ENCODE peak calls at places on chromosomes 13 and 19, in five cellular contexts. L is OCI-LY7, E is IMR-90, T is cardiac fibroblast, G is K562. V is an unnamed sample.

GRCh38 chr13:104111031-104111430 is 1044.8 kb upstream of the SLC10A2 start:
- DNase-seq in L (no peak), E (peak), T (peak), G (no peak), V (peak)

GRCh38 chr19:511101-511841 is 4.0 kb downstream of the TPGS1 start:
- DNase-seq in L (peak), E (peak), T (peak), G (no peak), V (no peak)

GRCh38 chr13:48804836-48805601 is 151.3 kb downstream of the CYSLTR2 start:
- DNase-seq in L (no peak), E (no peak), T (no peak), G (no peak), V (no peak)

GRCh38 chr13:95485045-95485517 is 67.4 kb upstream of the CLDN10 start:
- DNase-seq in L (no peak), E (peak), T (peak), G (peak), V (peak)

GRCh38 chr19:42555801-42556200 is 27.5 kb upstream of the CEACAM1 start:
- DNase-seq in L (no peak), E (no peak), T (no peak), G (no peak), V (no peak)

GRCh38 chr13:28097503-28097902 is 2.9 kb downstream of the FLT3 start:
- DNase-seq in L (no peak), E (no peak), T (no peak), G (no peak), V (no peak)

GRCh38 chr13:99500839-99501134 is 485 bp upstream of the TM9SF2 start:
- DNase-seq in L (no peak), E (no peak), T (no peak), G (no peak), V (no peak)

GRCh38 chr13:100899720-100900316 is 225.2 kb upstream of the TMTC4 start:
- DNase-seq in L (no peak), E (no peak), T (no peak), G (no peak), V (no peak)

GRCh38 chr19:41586064-41586463 is 10.1 kb downstream of the CEACAM21 start:
- DNase-seq in L (no peak), E (no peak), T (no peak), G (no peak), V (no peak)

GRCh38 chr19:36997152-36997842 is 80.9 kb upstream of the ZNF420 start:
- DNase-seq in L (no peak), E (no peak), T (no peak), G (no peak), V (no peak)

GRCh38 chr13:88622362-88622973 is 951.3 kb downstream of the SLITRK5 start:
- DNase-seq in L (no peak), E (no peak), T (no peak), G (no peak), V (no peak)

GRCh38 chr19:9913237-9914000 is 22.9 kb downstream of the OLFM2 start:
- DNase-seq in L (no peak), E (no peak), T (no peak), G (peak), V (peak)

GRCh38 chr19:53998223-53998622 is 6.8 kb downstream of the CACNG6 start:
- DNase-seq in L (no peak), E (no peak), T (no peak), G (no peak), V (no peak)

GRCh38 chr19:32146664-32147063 is 198.7 kb upstream of the ZNF507 start:
- DNase-seq in L (no peak), E (no peak), T (no peak), G (no peak), V (no peak)

GRCh38 chr19:6800991-6801396 is 28.5 kb downstream of the VAV1 start:
- DNase-seq in L (peak), E (peak), T (peak), G (no peak), V (peak)

GRCh38 chr19:54186934-54187381 is 2.4 kb downstream of the MBOAT7 start:
- DNase-seq in L (no peak), E (no peak), T (no peak), G (peak), V (no peak)

GRCh38 chr13:41802684-41803554 is 158.0 kb downstream of the VWA8 start:
- DNase-seq in L (no peak), E (peak), T (peak), G (no peak), V (no peak)

GRCh38 chr13:50386527-50387123 is 371.4 kb downstream of the KCNRG start:
- DNase-seq in L (no peak), E (peak), T (peak), G (no peak), V (peak)

GRCh38 chr13:110376120-110376519 is 69.0 kb downstream of the COL4A2 start:
- DNase-seq in L (no peak), E (no peak), T (no peak), G (no peak), V (no peak)

GRCh38 chr13:23921451-23921888 is 24.2 kb upstream of the C1QTNF9B start:
- DNase-seq in L (peak), E (peak), T (peak), G (peak), V (peak)

GRCh38 chr13:95258619-95259194 is 42.5 kb downstream of the ABCC4 start:
- DNase-seq in L (no peak), E (no peak), T (no peak), G (no peak), V (no peak)

GRCh38 chr19:19558636-19559035 is 20.6 kb downstream of the CILP2 start:
- DNase-seq in L (no peak), E (no peak), T (no peak), G (no peak), V (no peak)

GRCh38 chr19:19561946-19562664 is 24.0 kb downstream of the CILP2 start:
- DNase-seq in L (no peak), E (no peak), T (no peak), G (no peak), V (no peak)

GRCh38 chr19:19558055-19558454 is 20.0 kb downstream of the CILP2 start:
- DNase-seq in L (no peak), E (no peak), T (no peak), G (no peak), V (no peak)

GRCh38 chr19:19562665-19563347 is 24.7 kb downstream of the CILP2 start:
- DNase-seq in L (no peak), E (no peak), T (no peak), G (peak), V (no peak)

GRCh38 chr19:19559942-19560341 is 21.9 kb downstream of the CILP2 start:
- DNase-seq in L (no peak), E (no peak), T (no peak), G (no peak), V (no peak)
- H3K4me3 ChIP-seq in L (no peak), E (no peak), T (no peak), G (no peak), V (no peak)

DNA sequence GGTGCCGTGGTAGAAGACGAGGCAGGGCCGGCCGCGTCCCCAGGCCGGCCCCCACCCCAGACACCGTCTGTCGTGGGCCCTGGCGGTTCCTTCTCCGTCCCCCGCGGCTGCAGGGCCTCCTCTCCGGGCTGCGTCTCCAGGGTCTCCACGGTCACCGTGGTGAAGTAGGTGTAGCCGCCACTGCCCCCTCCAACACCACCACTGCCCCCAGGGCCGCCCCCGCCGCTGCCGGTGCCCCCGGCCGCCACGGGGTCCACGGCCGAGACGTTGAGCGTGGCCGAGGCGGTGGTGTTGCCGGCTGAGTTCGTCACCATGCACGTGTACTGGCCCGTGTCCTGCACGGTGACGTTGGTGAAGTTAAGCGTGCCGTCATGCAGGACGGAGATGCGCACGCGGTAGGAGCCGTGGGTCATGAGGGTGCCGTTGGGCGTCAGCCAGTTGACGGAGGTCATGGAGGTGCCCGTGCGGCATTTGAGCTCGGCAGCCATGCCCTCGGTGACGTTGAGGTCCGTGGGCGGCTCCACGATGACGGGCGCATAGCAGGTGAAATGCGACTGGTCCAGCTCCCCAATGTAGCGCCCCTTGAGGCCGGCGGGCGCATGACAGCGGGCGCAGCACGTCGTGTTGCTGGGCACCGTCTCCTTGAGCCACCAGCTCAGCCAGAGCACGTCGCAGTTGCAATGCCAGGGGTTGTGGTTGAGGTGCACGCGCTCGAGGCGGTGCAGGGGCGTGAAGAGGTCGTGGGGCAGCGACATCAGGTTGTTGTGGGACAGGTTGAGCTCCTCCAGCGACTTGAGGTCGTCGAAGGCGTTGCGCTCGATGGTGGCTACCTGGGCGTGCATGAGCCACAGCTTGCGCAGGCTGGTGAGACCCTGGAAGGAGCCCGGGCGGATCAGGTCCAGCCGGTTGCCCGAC is 4.6 kb upstream of the ASPDH start:
- DNase-seq in L (no peak), E (no peak), T (no peak), G (no peak), V (no peak)
- TF ChIP-seq CTCF in L (peak), E (no peak), T (no peak), G (no peak), V (no peak)

GRCh38 chr19:38336638-38337359 is 1.2 kb downstream of the CATSPERG start:
- DNase-seq in L (peak), E (peak), T (peak), G (peak), V (peak)
- H3K4me3 ChIP-seq in L (peak), E (peak), T (peak), G (peak), V (peak)

DNA sequence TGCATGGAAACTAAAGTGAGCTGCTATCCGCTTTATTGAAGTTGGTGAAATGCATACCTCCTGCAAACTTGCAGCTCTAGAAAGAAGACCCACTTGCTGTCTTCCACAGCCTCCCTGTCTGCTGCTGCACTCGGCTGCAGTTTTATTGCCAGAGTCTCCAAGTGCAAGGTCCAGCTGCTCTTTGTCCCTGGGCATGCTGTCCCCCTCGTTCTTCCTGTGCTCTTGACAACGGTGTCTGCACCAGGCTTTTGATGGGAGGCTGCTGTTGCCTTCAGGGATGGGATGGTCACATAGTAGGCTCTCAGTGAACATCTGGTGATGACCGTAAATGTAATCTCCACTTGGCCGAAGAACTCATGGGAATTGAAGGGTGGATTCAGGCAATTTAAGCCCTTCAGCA is 31.4 kb downstream of the ZNF536 start:
- DNase-seq in L (no peak), E (no peak), T (no peak), G (no peak), V (no peak)
- TF ChIP-seq CTCF in L (no peak), E (no peak), T (no peak), G (no peak), V (no peak)

GRCh38 chr19:19538077-19538764 is at the start of gene CILP2:
- DNase-seq in L (peak), E (no peak), T (no peak), G (no peak), V (peak)
- H3K4me3 ChIP-seq in L (no peak), E (no peak), T (no peak), G (no peak), V (peak)

GRCh38 chr19:13905634-13906524 is at the start of the genes BRME1 and CC2D1A:
- DNase-seq in L (peak), E (peak), T (peak), G (peak), V (peak)
- TF ChIP-seq CTCF in L (no peak), E (no peak), T (no peak), G (no peak), V (no peak)

GRCh38 chr19:45423033-45423588 is 606 bp downstream of the ERCC1 start:
- DNase-seq in L (no peak), E (no peak), T (no peak), G (no peak), V (no peak)

GRCh38 chr19:45420871-45421270 is 2.8 kb downstream of the ERCC1 start:
- DNase-seq in L (no peak), E (no peak), T (no peak), G (no peak), V (no peak)

GRCh38 chr19:45423589-45424190 is at the start of gene ERCC1:
- DNase-seq in L (peak), E (peak), T (peak), G (peak), V (peak)

GRCh38 chr19:45420356-45420755 is 3.4 kb downstream of the ERCC1 start:
- DNase-seq in L (no peak), E (no peak), T (no peak), G (no peak), V (no peak)

GRCh38 chr19:45421953-45422498 is 1.7 kb downstream of the ERCC1 start:
- DNase-seq in L (no peak), E (no peak), T (no peak), G (no peak), V (no peak)
- H3K4me3 ChIP-seq in L (no peak), E (no peak), T (peak), G (peak), V (no peak)

DNA sequence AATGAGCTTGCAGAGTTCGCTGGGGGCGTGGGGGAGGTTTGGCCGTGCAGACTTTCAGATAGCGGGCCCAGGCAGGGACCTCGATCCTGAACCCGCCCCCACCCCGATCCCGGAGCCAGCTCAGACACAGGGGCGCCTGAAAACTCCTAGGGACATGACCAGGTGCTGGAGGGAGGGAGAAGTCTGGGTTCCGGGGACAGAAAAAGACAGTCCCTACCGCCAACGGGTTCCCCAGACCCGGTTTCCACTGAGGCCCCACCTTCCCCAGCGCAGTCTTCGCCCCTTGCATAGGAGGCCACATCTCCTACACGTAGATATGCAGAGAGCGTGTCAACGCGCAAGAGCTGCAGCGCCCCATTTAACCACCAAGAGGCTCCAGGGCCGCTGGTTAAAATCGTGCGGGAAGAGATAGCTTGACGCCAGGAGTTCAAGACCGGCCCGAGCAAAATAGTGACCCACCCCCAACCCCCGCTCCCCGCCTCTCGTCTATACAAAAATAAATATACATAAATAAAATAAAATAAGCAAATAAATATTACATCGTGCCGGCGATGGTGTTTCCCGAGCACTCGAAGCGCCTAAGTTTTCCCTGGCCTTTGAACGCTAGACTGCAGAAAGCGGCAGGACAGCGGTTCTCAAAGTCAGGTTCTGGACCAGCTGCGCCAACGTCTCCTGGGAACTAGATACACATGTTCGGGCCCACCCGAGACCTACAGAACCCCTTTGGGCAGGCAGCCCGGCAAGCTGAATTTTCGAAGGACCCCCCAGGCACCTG is 8.3 kb downstream of the CCDC8 start:
- DNase-seq in L (peak), E (no peak), T (peak), G (peak), V (peak)
- TF ChIP-seq CTCF in L (peak), E (no peak), T (no peak), G (peak), V (peak)

V was measured in cardiac muscle cell.